ENCODE peak calls at places on chromosome 11, in seven cellular contexts. B is adrenal gland, U is aorta, N is bronchial epithelial cell, C is psoas muscle, P is spleen, X is brain microvascular endothelial cell. W is an unnamed sample. For H3K27me3, the result is how much of the 10 kb centered on the place peaks cover.

GRCh38 chr11:134939905-134940304 is 527.9 kb upstream of the B3GAT1 start:
- DNase-seq in B (no peak), U (no peak), N (no peak), C (no peak), P (no peak), X (no peak), W (no peak)

GRCh38 chr11:19803506-19803998 is 90.9 kb downstream of the NAV2 start:
- DNase-seq in B (no peak), U (no peak), N (peak), C (no peak), P (no peak), X (no peak), W (no peak)

GRCh38 chr11:112172362-112172994 is 2.8 kb upstream of the BCO2 start:
- DNase-seq in B (no peak), U (no peak), N (peak), C (no peak), P (no peak), X (no peak), W (no peak)

GRCh38 chr11:116193321-116194114 is 579.3 kb downstream of the BUD13 start:
- DNase-seq in B (no peak), U (no peak), N (peak), C (no peak), P (no peak), X (peak), W (peak)

GRCh38 chr11:16979708-16980622 is 34.2 kb downstream of the PLEKHA7 start:
- DNase-seq in B (no peak), U (no peak), N (no peak), C (no peak), P (peak), X (no peak), W (no peak)

GRCh38 chr11:80330302-80330701 is 889.5 kb upstream of the TENM4 start:
- DNase-seq in B (peak), U (no peak), N (peak), C (no peak), P (no peak), X (peak), W (no peak)

GRCh38 chr11:115301029-115301428 is 203.2 kb downstream of the CADM1 start:
- DNase-seq in B (no peak), U (no peak), N (peak), C (no peak), P (no peak), X (no peak), W (no peak)

GRCh38 chr11:15091175-15091574 is 17.8 kb downstream of the CALCB start:
- DNase-seq in B (no peak), U (no peak), N (no peak), C (no peak), P (no peak), X (no peak), W (no peak)

GRCh38 chr11:122343247-122343646 is 227.2 kb upstream of the BLID start:
- DNase-seq in B (no peak), U (no peak), N (no peak), C (no peak), P (no peak), X (no peak), W (no peak)

GRCh38 chr11:27471588-27472397 is 797 bp downstream of the LGR4 start:
- DNase-seq in B (peak), U (peak), N (no peak), C (peak), P (peak), X (no peak), W (peak)

GRCh38 chr11:69486056-69486772 is 4.8 kb downstream of the LINC01488 start:
- DNase-seq in B (no peak), U (peak), N (no peak), C (peak), P (peak), X (no peak), W (no peak)

GRCh38 chr11:103842795-103843194 is 193.6 kb upstream of the DDI1 start:
- DNase-seq in B (no peak), U (no peak), N (no peak), C (no peak), P (no peak), X (peak), W (no peak)

GRCh38 chr11:44207292-44207691 is 102.6 kb downstream of the ALX4 start:
- DNase-seq in B (no peak), U (no peak), N (no peak), C (no peak), P (no peak), X (no peak), W (no peak)

GRCh38 chr11:134916421-134916820 is 504.4 kb upstream of the B3GAT1 start:
- DNase-seq in B (no peak), U (no peak), N (no peak), C (no peak), P (no peak), X (no peak), W (no peak)

DNA sequence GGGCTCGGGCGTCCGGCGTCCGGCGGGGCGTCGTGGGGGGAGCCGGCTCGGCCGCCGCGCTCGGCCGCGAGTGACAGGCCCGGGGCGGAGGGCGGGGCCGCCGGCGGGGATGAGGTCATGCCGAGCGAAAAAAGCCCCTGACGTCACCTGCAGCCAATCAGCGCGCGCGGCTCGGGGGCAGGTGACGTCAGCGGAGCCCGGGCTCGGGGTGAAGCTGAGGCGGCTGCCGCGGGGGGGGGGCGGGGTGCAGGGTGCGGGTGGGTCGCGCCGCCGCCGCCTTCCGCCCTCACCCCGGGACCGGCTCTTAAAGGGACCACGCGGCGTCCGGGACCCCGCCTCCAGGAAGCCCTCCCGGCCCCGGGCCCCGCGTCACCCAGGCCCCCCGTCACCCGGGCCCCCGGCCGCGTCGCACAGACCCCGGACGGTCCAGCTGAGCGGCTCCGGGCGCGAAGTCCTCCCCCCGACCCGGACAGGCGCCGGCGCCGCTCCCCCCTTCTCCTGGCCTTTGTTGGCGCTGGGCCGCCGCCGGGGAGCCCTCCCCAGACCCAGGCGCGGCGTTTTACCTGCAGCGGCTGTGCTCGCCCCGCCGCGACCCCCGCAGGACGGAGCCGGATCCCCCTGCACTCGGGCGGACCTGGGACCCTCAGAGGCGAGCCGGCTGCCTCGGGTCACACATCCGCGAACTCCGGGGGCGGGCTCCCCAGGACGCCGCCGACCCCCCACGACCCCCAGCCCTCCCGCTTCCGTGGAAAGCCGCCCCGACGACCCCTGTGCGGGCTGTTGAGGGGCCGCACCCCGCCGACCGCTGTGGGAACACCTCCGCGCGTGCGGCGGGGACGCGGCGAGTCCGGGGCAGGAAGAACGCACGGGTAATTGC is at the start of gene DUSP8:
- DNase-seq in B (peak), U (peak), N (peak), C (peak), P (peak), X (peak), W (peak)
- H3K4me3 ChIP-seq in B (peak), U (peak), N (peak), C (peak), P (peak), X (peak), W (peak)

GRCh38 chr11:61007383-61007970 is 36.0 kb downstream of the CD6 start:
- DNase-seq in B (no peak), U (no peak), N (no peak), C (no peak), P (no peak), X (no peak), W (no peak)

GRCh38 chr11:61009392-61010275 is 38.2 kb downstream of the CD6 start:
- DNase-seq in B (no peak), U (no peak), N (no peak), C (no peak), P (peak), X (no peak), W (no peak)

GRCh38 chr11:61010466-61011238 is 39.2 kb downstream of the CD6 start:
- DNase-seq in B (no peak), U (no peak), N (no peak), C (no peak), P (peak), X (no peak), W (no peak)

GRCh38 chr11:61007971-61008896 is 36.8 kb downstream of the CD6 start:
- DNase-seq in B (no peak), U (peak), N (no peak), C (no peak), P (no peak), X (no peak), W (no peak)

GRCh38 chr11:61008971-61009370 is 37.5 kb downstream of the CD6 start:
- DNase-seq in B (no peak), U (no peak), N (no peak), C (no peak), P (no peak), X (no peak), W (no peak)
- H3K27me3 ChIP-seq in B (under half), U (under half), N (under half), C (under half), P (under half), X (under half), W (under half)

GRCh38 chr11:62553839-62554361 is 7.3 kb upstream of the AHNAK start:
- DNase-seq in B (no peak), U (no peak), N (peak), C (peak), P (no peak), X (peak), W (no peak)
- H3K4me3 ChIP-seq in B (no peak), U (no peak), N (no peak), C (peak), P (peak), X (peak), W (no peak)

GRCh38 chr11:64299847-64300648 is at the start of gene CATSPERZ:
- DNase-seq in B (no peak), U (no peak), N (no peak), C (no peak), P (no peak), X (no peak), W (no peak)
- H3K27me3 ChIP-seq in B (under half), U (under half), N (under half), C (under half), P (half or more), X (half or more), W (under half)

GRCh38 chr11:100704176-100704575 is 17.1 kb downstream of the ARHGAP42 start:
- DNase-seq in B (no peak), U (no peak), N (no peak), C (no peak), P (no peak), X (no peak), W (no peak)
- H3K4me3 ChIP-seq in B (no peak), U (no peak), N (no peak), C (no peak), P (no peak), X (no peak), W (no peak)

GRCh38 chr11:60798631-60799030 is 13.5 kb downstream of the MS4A10 start:
- DNase-seq in B (no peak), U (no peak), N (no peak), C (peak), P (no peak), X (no peak), W (no peak)

GRCh38 chr11:60803273-60803936 is 18.3 kb downstream of the MS4A10 start:
- DNase-seq in B (no peak), U (no peak), N (no peak), C (peak), P (no peak), X (no peak), W (no peak)

GRCh38 chr11:60795291-60795690 is 10.2 kb downstream of the MS4A10 start:
- DNase-seq in B (no peak), U (peak), N (no peak), C (peak), P (peak), X (no peak), W (no peak)

GRCh38 chr11:60797846-60798630 is 12.9 kb downstream of the MS4A10 start:
- DNase-seq in B (no peak), U (peak), N (no peak), C (peak), P (peak), X (no peak), W (peak)

GRCh38 chr11:60801194-60801593 is 16.1 kb downstream of the MS4A10 start:
- DNase-seq in B (no peak), U (peak), N (no peak), C (peak), P (no peak), X (no peak), W (no peak)
- H3K27me3 ChIP-seq in B (under half), U (under half), N (under half), C (under half), P (under half), X (under half), W (under half)

GRCh38 chr11:639324-639977 is 2.4 kb downstream of the DRD4 start:
- DNase-seq in B (no peak), U (no peak), N (no peak), C (no peak), P (no peak), X (no peak), W (no peak)

GRCh38 chr11:638616-639323 is 1.7 kb downstream of the DRD4 start:
- DNase-seq in B (no peak), U (no peak), N (no peak), C (no peak), P (no peak), X (peak), W (no peak)

GRCh38 chr11:637333-637592 is 194 bp downstream of the DRD4 start:
- DNase-seq in B (no peak), U (no peak), N (no peak), C (peak), P (no peak), X (no peak), W (peak)

GRCh38 chr11:636511-637332 is at the start of gene DRD4:
- DNase-seq in B (no peak), U (peak), N (no peak), C (peak), P (no peak), X (no peak), W (peak)

GRCh38 chr11:637593-638507 is 781 bp downstream of the DRD4 start:
- DNase-seq in B (no peak), U (no peak), N (no peak), C (peak), P (no peak), X (no peak), W (no peak)
- H3K4me3 ChIP-seq in B (peak), U (no peak), N (no peak), C (peak), P (peak), X (no peak), W (no peak)